ENCODE peak calls at places on chromosomes 2 and 18, in seven cellular contexts. G is HCT116, B is K562, N is SK-N-SH, W is GM12878, Y is IMR-90, K is H1. I is an unnamed sample.

GRCh38 chr2:136308621-136309020 is 190.7 kb upstream of the CXCR4 start:
- DNase-seq in G (no peak), B (no peak), N (no peak), W (no peak), Y (no peak), K (no peak), I (no peak)

GRCh38 chr2:74373189-74373588 is 6.9 kb downstream of the DCTN1 start:
- DNase-seq in G (no peak), B (no peak), N (no peak), W (no peak), Y (no peak), K (no peak), I (no peak)

GRCh38 chr2:29786361-29786760 is 135.0 kb downstream of the ALK start:
- DNase-seq in G (no peak), B (no peak), N (no peak), W (no peak), Y (no peak), K (no peak), I (no peak)

GRCh38 chr2:189204322-189204941 is 24.9 kb upstream of the COL5A2 start:
- DNase-seq in G (peak; percentile 22), B (no peak), N (no peak), W (no peak), Y (peak; percentile 67), K (no peak), I (no peak)

GRCh38 chr18:376307-376706 is 108.5 kb upstream of the THOC1 start:
- DNase-seq in G (no peak), B (no peak), N (no peak), W (no peak), Y (peak; percentile 13), K (no peak), I (no peak)

GRCh38 chr2:204860249-204860648 is 315.0 kb downstream of the PARD3B start:
- DNase-seq in G (no peak), B (no peak), N (no peak), W (no peak), Y (no peak), K (no peak), I (no peak)

GRCh38 chr2:155633887-155634570 is 698.5 kb downstream of the NR4A2 start:
- DNase-seq in G (no peak), B (no peak), N (no peak), W (peak; percentile 40), Y (no peak), K (no peak), I (no peak)

GRCh38 chr2:29573147-29573546 is 348.2 kb downstream of the ALK start:
- DNase-seq in G (no peak), B (no peak), N (no peak), W (no peak), Y (no peak), K (no peak), I (no peak)

GRCh38 chr2:187528042-187528441 is 26.2 kb downstream of the TFPI start:
- DNase-seq in G (no peak), B (no peak), N (no peak), W (no peak), Y (no peak), K (no peak), I (no peak)

GRCh38 chr2:144943293-144943941 is 423.5 kb upstream of the ZEB2 start:
- DNase-seq in G (no peak), B (no peak), N (no peak), W (no peak), Y (no peak), K (no peak), I (no peak)

GRCh38 chr2:173401716-173402326 is 47.1 kb downstream of the CDCA7 start:
- DNase-seq in G (no peak), B (no peak), N (no peak), W (no peak), Y (peak; percentile 8), K (no peak), I (no peak)

GRCh38 chr2:16105178-16105663 is 164.9 kb downstream of the MYCN start:
- DNase-seq in G (no peak), B (no peak), N (no peak), W (no peak), Y (no peak), K (no peak), I (no peak)

GRCh38 chr18:29882620-29883019 is 1159.9 kb downstream of the DSC3 start:
- DNase-seq in G (no peak), B (no peak), N (no peak), W (no peak), Y (no peak), K (no peak), I (no peak)

GRCh38 chr2:105261061-105261460 is 19.5 kb downstream of the GPR45 start:
- DNase-seq in G (no peak), B (peak; percentile 28), N (peak; percentile 41), W (no peak), Y (peak; percentile 96), K (no peak), I (peak; percentile 11)

GRCh38 chr2:17558053-17558452 is 17.6 kb downstream of the VSNL1 start:
- DNase-seq in G (no peak), B (no peak), N (no peak), W (no peak), Y (no peak), K (no peak), I (no peak)

GRCh38 chr2:38515155-38516074 is 87.3 kb downstream of the HNRNPLL start:
- DNase-seq in G (no peak), B (peak; percentile 95), N (no peak), W (no peak), Y (peak; percentile 59), K (no peak), I (no peak)

GRCh38 chr2:24672589-24672988 is 120.6 kb downstream of the PTRHD1 start:
- DNase-seq in G (no peak), B (no peak), N (no peak), W (no peak), Y (no peak), K (no peak), I (no peak)

GRCh38 chr2:223538920-223539440 is 63.2 kb downstream of the SCG2 start:
- DNase-seq in G (no peak), B (no peak), N (peak; percentile 27), W (no peak), Y (no peak), K (no peak), I (no peak)

GRCh38 chr18:23471486-23471885 is 18.4 kb downstream of the RIOK3 start:
- DNase-seq in G (no peak), B (no peak), N (no peak), W (no peak), Y (no peak), K (no peak), I (no peak)

GRCh38 chr18:6629635-6630140 is 99.8 kb upstream of the ARHGAP28 start:
- DNase-seq in G (no peak), B (no peak), N (no peak), W (no peak), Y (peak; percentile 88), K (no peak), I (peak; percentile 2)

GRCh38 chr18:9902832-9903231 is 11.0 kb upstream of the VAPA start:
- DNase-seq in G (no peak), B (no peak), N (no peak), W (no peak), Y (no peak), K (no peak), I (no peak)

GRCh38 chr2:144111443-144111842 is 408.5 kb downstream of the ZEB2 start:
- DNase-seq in G (no peak), B (peak; percentile 41), N (no peak), W (no peak), Y (peak; percentile 90), K (no peak), I (no peak)

GRCh38 chr2:68280316-68280715 is 28.0 kb upstream of the PPP3R1 start:
- DNase-seq in G (no peak), B (no peak), N (no peak), W (no peak), Y (no peak), K (no peak), I (no peak)

GRCh38 chr2:42936632-42936996 is 144.2 kb upstream of the HAAO start:
- DNase-seq in G (no peak), B (no peak), N (no peak), W (no peak), Y (no peak), K (no peak), I (no peak)
- H3K4me1 ChIP-seq in G (no peaks in the 10 kb centered on the region), B (peaks cover 11% of the 10 kb centered on the region), N (peaks cover 16% of the 10 kb centered on the region), W (no peaks in the 10 kb centered on the region), Y (peaks cover 11% of the 10 kb centered on the region), K (peaks cover 3% of the 10 kb centered on the region), I (peaks cover 2% of the 10 kb centered on the region)

DNA sequence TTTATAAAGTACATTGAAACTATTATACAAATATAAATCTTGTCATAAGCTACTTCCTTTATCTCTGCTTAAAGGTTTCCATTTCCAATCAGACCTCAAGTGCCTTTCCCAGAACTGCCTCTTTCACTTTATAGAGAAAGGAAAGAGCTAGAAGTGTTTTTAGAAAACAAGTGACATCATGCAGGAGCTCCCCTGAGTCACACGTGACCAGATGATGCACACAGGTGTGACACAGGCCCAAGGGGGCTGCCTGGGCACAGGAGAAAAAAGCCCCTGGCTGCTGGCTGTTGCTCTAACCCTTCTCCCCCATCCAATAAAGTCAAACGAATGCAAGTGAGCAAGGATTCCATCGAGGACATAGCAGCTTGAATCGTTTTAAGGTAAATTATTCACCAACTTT is 21.4 kb upstream of the SH3BP4 start:
- DNase-seq in G (no peak), B (no peak), N (no peak), W (no peak), Y (no peak), K (no peak), I (no peak)
- TF ChIP-seq RAD21 in G (no peak), B (no peak), N (no peak), W (no peak), Y (no peak), K (no peak), I (no peak)

DNA sequence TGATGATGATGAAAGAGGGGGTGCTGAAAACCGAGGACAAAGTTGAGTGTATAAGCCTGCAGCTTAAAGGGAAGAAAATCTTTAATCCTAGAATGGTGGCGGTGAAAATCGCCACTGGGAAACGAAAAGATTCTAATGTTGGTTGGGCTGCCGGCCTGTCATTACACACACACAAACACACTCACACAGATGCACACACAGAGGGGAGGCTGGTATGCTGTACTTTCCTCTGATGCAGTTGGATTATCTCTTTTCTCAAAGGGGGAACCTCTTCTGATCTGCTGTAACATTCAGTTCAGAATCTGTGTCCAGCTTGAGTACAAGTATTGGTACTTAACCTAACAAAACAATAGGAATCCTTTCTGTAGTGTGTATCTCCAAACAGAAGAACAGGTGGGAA is 39.0 kb downstream of the ANXA4 start:
- DNase-seq in G (no peak), B (no peak), N (no peak), W (no peak), Y (no peak), K (no peak), I (peak; percentile 45)
- H3K4me1 ChIP-seq in G (peaks cover 51% of the 10 kb centered on the region), B (peaks cover 16% of the 10 kb centered on the region), N (no peaks in the 10 kb centered on the region), W (peaks cover 17% of the 10 kb centered on the region), Y (peaks cover 4% of the 10 kb centered on the region), K (peaks cover 2% of the 10 kb centered on the region), I (peaks cover 91% of the 10 kb centered on the region)

DNA sequence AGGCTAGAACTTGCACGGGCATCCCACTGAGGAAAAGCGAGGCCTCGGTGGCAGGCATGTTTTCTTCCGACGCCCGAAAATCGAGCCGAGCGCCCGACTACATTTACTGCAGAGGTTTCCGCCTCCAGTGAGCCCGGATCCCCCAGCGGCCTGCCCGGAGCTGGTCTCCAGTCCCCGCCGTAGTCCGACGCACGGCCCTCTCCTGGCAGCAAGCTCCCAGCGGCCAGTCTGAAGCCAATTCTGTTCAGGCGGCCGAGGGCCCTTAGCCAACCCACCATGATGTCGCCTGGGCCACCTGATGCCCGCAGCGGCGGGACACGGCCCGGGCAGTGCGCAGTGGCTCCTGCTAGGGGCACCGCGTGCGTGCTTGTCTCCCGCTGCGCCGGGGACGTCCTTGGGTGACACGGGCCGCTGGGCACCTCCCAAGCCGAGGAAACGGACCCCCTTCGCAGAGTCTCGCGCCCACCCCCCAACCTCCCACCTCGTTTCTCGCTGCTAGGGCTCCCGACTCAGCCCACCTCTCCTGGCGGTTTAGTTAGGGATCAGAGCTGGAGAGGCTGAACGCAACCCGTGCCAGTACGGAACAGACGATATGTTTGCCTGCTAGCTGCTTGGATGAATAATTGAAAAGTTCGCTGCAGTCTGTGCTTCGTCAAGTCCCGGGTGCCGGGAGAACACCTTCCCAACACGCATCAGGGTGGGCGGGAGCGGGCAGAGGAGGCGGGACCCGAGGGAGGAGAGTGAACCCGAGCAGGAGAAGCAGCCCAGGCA is 5.3 kb downstream of the ONECUT2 start:
- DNase-seq in G (no peak), B (no peak), N (no peak), W (no peak), Y (no peak), K (no peak), I (no peak)
- TF ChIP-seq RAD21 in G (no peak), B (no peak), N (no peak), W (no peak), Y (no peak), K (no peak), I (no peak)

I was measured in A549.